ENCODE peak calls at places on chromosomes 2 and 18, in ten cellular contexts. C, W, U, M, Q, G, D, L, O and R are unnamed samples.

GRCh38 chr2:159381574-159381973 is 95.1 kb upstream of the WDSUB1 start:
- DNase-seq in G (no peak), L (no peak), O (no peak), W (no peak), U (no peak), Q (no peak), D (peak; percentile 11), C (no peak), M (no peak), R (no peak)

GRCh38 chr2:20148841-20149702 is 75.9 kb downstream of the SDC1 start:
- DNase-seq in U (peak; percentile 89), G (no peak), O (peak; percentile 97), M (peak; percentile 57), Q (no peak), W (peak; percentile 60), L (no peak), D (no peak), C (no peak), R (no peak)

GRCh38 chr2:218867900-218868299 is 8.3 kb downstream of the WNT6 start:
- DNase-seq in U (no peak), L (no peak), Q (no peak), O (no peak), C (no peak), W (no peak), M (no peak), G (no peak), D (no peak), R (no peak)

GRCh38 chr2:148907085-148907785 is 32.2 kb downstream of the KIF5C start:
- DNase-seq in Q (no peak), M (no peak), L (no peak), G (no peak), C (no peak), U (no peak), O (no peak), D (no peak), W (no peak), R (no peak)

GRCh38 chr2:67135201-67135600 is 261.9 kb upstream of the ETAA1 start:
- DNase-seq in M (no peak), C (no peak), W (no peak), D (no peak), Q (no peak), L (no peak), O (no peak), U (no peak), G (no peak), R (no peak)

GRCh38 chr2:240913810-240914644 is 7.9 kb downstream of the CROCC2 start:
- DNase-seq in Q (peak; percentile 49), D (peak; percentile 63), W (peak; percentile 87), O (peak; percentile 66), M (no peak), L (peak; percentile 55), U (peak; percentile 55), C (peak; percentile 53), G (no peak), R (peak; percentile 81)

GRCh38 chr2:120606280-120606679 is 129.4 kb upstream of the GLI2 start:
- DNase-seq in Q (no peak), D (no peak), U (no peak), C (no peak), O (no peak), L (no peak), M (no peak), W (no peak), G (peak; percentile 18), R (no peak)

GRCh38 chr2:197879844-197880408 is 75.5 kb downstream of the PLCL1 start:
- DNase-seq in W (no peak), U (no peak), C (no peak), M (no peak), O (no peak), L (no peak), D (no peak), G (no peak), Q (no peak), R (no peak)

GRCh38 chr2:172826522-172826921 is 90.9 kb downstream of the RAPGEF4 start:
- DNase-seq in C (no peak), U (peak; percentile 49), D (no peak), O (no peak), L (no peak), G (no peak), M (no peak), Q (no peak), W (no peak), R (no peak)

GRCh38 chr2:226154610-226155009 is 645.0 kb downstream of the IRS1 start:
- DNase-seq in W (no peak), D (no peak), G (no peak), Q (no peak), C (no peak), U (no peak), L (no peak), M (no peak), O (no peak), R (no peak)

GRCh38 chr2:8193146-8193545 is 488.7 kb upstream of the ID2 start:
- DNase-seq in L (no peak), O (no peak), D (no peak), C (no peak), U (peak; percentile 55), Q (no peak), W (no peak), G (no peak), M (no peak), R (no peak)

GRCh38 chr2:46831037-46831868 is 84.4 kb downstream of the MCFD2 start:
- DNase-seq in Q (no peak), D (no peak), L (no peak), G (no peak), U (peak; percentile 76), O (peak; percentile 58), M (no peak), W (peak; percentile 61), C (no peak), R (peak; percentile 55)

GRCh38 chr18:6593142-6593889 is 136.2 kb upstream of the ARHGAP28 start:
- DNase-seq in W (no peak), G (no peak), M (no peak), Q (no peak), O (peak; percentile 8), U (no peak), L (no peak), C (no peak), D (no peak), R (no peak)

GRCh38 chr2:37916512-37917082 is 8.5 kb upstream of the RMDN2 start:
- DNase-seq in D (no peak), Q (no peak), U (peak; percentile 96), W (peak; percentile 93), G (peak; percentile 73), C (no peak), L (peak; percentile 65), O (peak; percentile 100), M (peak; percentile 91), R (no peak)

GRCh38 chr2:68925298-68925885 is 27.3 kb downstream of the GKN2 start:
- DNase-seq in M (peak; percentile 55), G (no peak), W (peak; percentile 66), Q (peak; percentile 42), O (peak; percentile 22), L (peak; percentile 67), C (peak; percentile 78), U (peak; percentile 64), D (peak; percentile 73), R (no peak)

GRCh38 chr2:166181813-166182154 is 54.0 kb upstream of the SCN1A start:
- DNase-seq in U (no peak), Q (no peak), C (no peak), L (no peak), O (no peak), D (no peak), M (no peak), W (no peak), G (no peak), R (no peak)
- TF ChIP-seq CTCF in U (no peak), Q (peak; percentile 13), C (peak; percentile 9), L (peak; percentile 2), O (no peak), D (peak; percentile 1), M (no peak), W (no peak), G (no peak), R (no peak)

GRCh38 chr2:9972621-9973445 is 21.3 kb downstream of the GRHL1 start:
- DNase-seq in O (peak; percentile 76), M (peak; percentile 84), Q (no peak), U (peak; percentile 74), D (no peak), L (peak; percentile 38), C (no peak), W (peak; percentile 55), G (no peak), R (no peak)
- H3K27ac ChIP-seq in O (peak overlapping the region; percentile 28), M (no peak overlapping the region), Q (no peak overlapping the region), U (no peak overlapping the region), D (no peak overlapping the region), L (no peak overlapping the region), C (no peak overlapping the region), W (no peak overlapping the region), G (no peak overlapping the region), R (no peak overlapping the region)

GRCh38 chr2:41719756-41720155 is 328.1 kb upstream of the PKDCC start:
- DNase-seq in C (no peak), U (no peak), G (no peak), W (no peak), Q (no peak), M (no peak), L (no peak), D (no peak), O (no peak), R (no peak)

GRCh38 chr2:41718703-41719102 is 329.1 kb upstream of the PKDCC start:
- DNase-seq in L (no peak), O (no peak), W (no peak), Q (no peak), U (no peak), G (no peak), C (no peak), D (no peak), M (no peak), R (no peak)

GRCh38 chr2:41720298-41720697 is 327.5 kb upstream of the PKDCC start:
- DNase-seq in L (no peak), U (no peak), W (no peak), M (no peak), Q (no peak), D (no peak), C (no peak), G (no peak), O (no peak), R (no peak)

GRCh38 chr2:41716497-41716896 is 331.3 kb upstream of the PKDCC start:
- DNase-seq in D (no peak), C (no peak), G (no peak), L (no peak), W (no peak), M (no peak), Q (no peak), U (no peak), O (no peak), R (no peak)

DNA sequence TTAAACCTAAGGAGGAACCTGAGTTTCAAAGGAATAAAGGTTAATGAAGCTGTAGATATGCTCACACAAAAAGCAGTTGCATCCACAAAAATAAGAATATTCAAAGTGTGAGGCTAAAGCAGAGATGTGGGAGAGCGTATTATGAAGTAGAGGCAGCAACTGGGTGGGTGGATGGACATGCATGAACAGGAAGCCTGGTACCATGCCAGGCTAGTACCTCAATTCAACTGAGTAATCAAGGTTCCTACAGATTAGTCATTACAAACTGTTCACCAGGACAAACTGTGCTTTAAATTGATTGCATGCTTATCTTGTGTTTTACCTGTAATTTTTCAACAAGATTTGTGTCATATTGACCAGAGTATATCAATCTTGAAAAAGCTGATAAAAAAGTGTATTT is 329.9 kb upstream of the PKDCC start:
- DNase-seq in L (no peak), C (no peak), D (no peak), W (no peak), O (no peak), U (no peak), Q (no peak), G (no peak), M (peak; percentile 88), R (no peak)
- TF ChIP-seq CTCF in L (no peak), C (no peak), D (no peak), W (no peak), O (no peak), U (no peak), Q (no peak), G (no peak), M (no peak), R (no peak)

GRCh38 chr2:64641585-64641984 is 12.1 kb downstream of the SERTAD2 start:
- DNase-seq in G (no peak), Q (no peak), C (no peak), D (no peak), M (no peak), L (no peak), O (no peak), U (no peak), W (no peak), R (no peak)
- H3K27ac ChIP-seq in G (no peak overlapping the region), Q (no peak overlapping the region), C (no peak overlapping the region), D (no peak overlapping the region), M (peak overlapping the region; percentile 97), L (no peak overlapping the region), O (no peak overlapping the region), U (no peak overlapping the region), W (peak overlapping the region; percentile 19), R (no peak overlapping the region)